ENCODE peak calls at places on chromosomes 6 and 20, in four cellular contexts. One of them, this sample, is unnamed.

GRCh38 chr20:12511499-12511898 is 497.3 kb upstream of the SPTLC3 start:
- DNase-seq in mesenchymal stem cell: no peak
- DNase-seq in IMR-90: no peak
- DNase-seq in H1: no peak
- DNase-seq in this sample: no peak

GRCh38 chr6:166440729-166441128 is 58.0 kb upstream of the MPC1 start:
- DNase-seq in H1: no peak
- DNase-seq in mesenchymal stem cell: no peak
- DNase-seq in IMR-90: no peak
- DNase-seq in this sample: no peak

GRCh38 chr20:51121272-51121671 is 98.4 kb upstream of the KCNG1 start:
- DNase-seq in H1: no peak
- DNase-seq in mesenchymal stem cell: no peak
- DNase-seq in IMR-90: no peak
- DNase-seq in this sample: no peak

GRCh38 chr6:112780498-112781096 is 433.5 kb downstream of the RFPL4B start:
- DNase-seq in IMR-90: peak; percentile 84
- DNase-seq in H1: peak; percentile 75
- DNase-seq in mesenchymal stem cell: peak; percentile 84
- DNase-seq in this sample: peak; percentile 83

GRCh38 chr20:51104960-51105460 is 82.1 kb upstream of the KCNG1 start:
- DNase-seq in mesenchymal stem cell: peak; percentile 24
- DNase-seq in IMR-90: no peak
- DNase-seq in H1: no peak
- DNase-seq in this sample: no peak

GRCh38 chr6:170006524-170007467 is 255.4 kb downstream of the ERMARD start:
- DNase-seq in mesenchymal stem cell: no peak
- DNase-seq in IMR-90: no peak
- DNase-seq in H1: peak; percentile 86
- DNase-seq in this sample: peak; percentile 64

GRCh38 chr6:35363293-35363750 is 21.0 kb downstream of the PPARD start:
- DNase-seq in IMR-90: peak; percentile 39
- DNase-seq in mesenchymal stem cell: peak; percentile 95
- DNase-seq in H1: no peak
- DNase-seq in this sample: no peak

GRCh38 chr20:17808357-17808756 is 108.6 kb downstream of the BANF2 start:
- DNase-seq in H1: no peak
- DNase-seq in IMR-90: peak; percentile 48
- DNase-seq in mesenchymal stem cell: peak; percentile 87
- DNase-seq in this sample: no peak

GRCh38 chr20:39853664-39854063 is 835.4 kb downstream of the MAFB start:
- DNase-seq in H1: peak; percentile 52
- DNase-seq in IMR-90: peak; percentile 82
- DNase-seq in mesenchymal stem cell: peak; percentile 59
- DNase-seq in this sample: peak; percentile 91

GRCh38 chr6:137416376-137417109 is 77.7 kb downstream of the OLIG3 start:
- DNase-seq in H1: no peak
- DNase-seq in IMR-90: peak; percentile 28
- DNase-seq in mesenchymal stem cell: peak; percentile 74
- DNase-seq in this sample: no peak

GRCh38 chr6:127918506-127919427 is 17.9 kb upstream of the THEMIS start:
- DNase-seq in H1: no peak
- DNase-seq in mesenchymal stem cell: no peak
- DNase-seq in IMR-90: no peak
- DNase-seq in this sample: no peak

GRCh38 chr6:73564578-73565345 is 43.9 kb upstream of the EEF1A1 start:
- DNase-seq in IMR-90: no peak
- DNase-seq in mesenchymal stem cell: no peak
- DNase-seq in H1: no peak
- DNase-seq in this sample: no peak

GRCh38 chr6:158769228-158769627 is 49.9 kb downstream of the EZR start:
- DNase-seq in mesenchymal stem cell: no peak
- DNase-seq in IMR-90: no peak
- DNase-seq in H1: no peak
- DNase-seq in this sample: no peak

GRCh38 chr20:53737404-53738038 is 143.9 kb upstream of the ZNF217 start:
- DNase-seq in H1: no peak
- DNase-seq in IMR-90: no peak
- DNase-seq in mesenchymal stem cell: peak; percentile 17
- DNase-seq in this sample: no peak

GRCh38 chr20:17466641-17467040 is 64.5 kb downstream of the BFSP1 start:
- DNase-seq in IMR-90: no peak
- DNase-seq in mesenchymal stem cell: no peak
- DNase-seq in H1: no peak
- DNase-seq in this sample: no peak

GRCh38 chr6:6366778-6367177 is 46.3 kb upstream of the F13A1 start:
- DNase-seq in mesenchymal stem cell: no peak
- DNase-seq in H1: no peak
- DNase-seq in IMR-90: no peak
- DNase-seq in this sample: no peak

GRCh38 chr20:35954907-35955251 is 577 bp upstream of the SCAND1 start:
- DNase-seq in H1: no peak
- DNase-seq in mesenchymal stem cell: peak; percentile 68
- DNase-seq in IMR-90: peak; percentile 43
- DNase-seq in this sample: no peak

GRCh38 chr20:11807070-11807741 is 110.5 kb upstream of the BTBD3 start:
- DNase-seq in mesenchymal stem cell: peak; percentile 61
- DNase-seq in H1: no peak
- DNase-seq in IMR-90: peak; percentile 93
- DNase-seq in this sample: no peak

GRCh38 chr6:116410945-116411623 is 40.3 kb downstream of the DSE start:
- DNase-seq in IMR-90: peak; percentile 74
- DNase-seq in mesenchymal stem cell: peak; percentile 48
- DNase-seq in H1: no peak
- DNase-seq in this sample: no peak

GRCh38 chr6:31356216-31356945 is 598 bp downstream of the HLA-B start:
- DNase-seq in IMR-90: peak; percentile 18
- DNase-seq in H1: peak; percentile 65
- DNase-seq in mesenchymal stem cell: peak; percentile 62
- DNase-seq in this sample: no peak

GRCh38 chr6:130864344-130864743 is 37.1 kb downstream of the SMLR1 start:
- DNase-seq in H1: no peak
- DNase-seq in mesenchymal stem cell: no peak
- DNase-seq in IMR-90: no peak
- DNase-seq in this sample: no peak

GRCh38 chr6:123655520-123656306 is 19.0 kb upstream of the TRDN start:
- DNase-seq in IMR-90: no peak
- DNase-seq in H1: no peak
- DNase-seq in mesenchymal stem cell: peak; percentile 22
- DNase-seq in this sample: no peak

GRCh38 chr6:15329154-15329781 is 83.4 kb downstream of the JARID2 start:
- DNase-seq in H1: peak; percentile 42
- DNase-seq in IMR-90: peak; percentile 95
- DNase-seq in mesenchymal stem cell: peak; percentile 91
- DNase-seq in this sample: no peak

GRCh38 chr6:37058084-37058586 is 52.7 kb downstream of the FGD2 start:
- DNase-seq in IMR-90: peak; percentile 76
- DNase-seq in mesenchymal stem cell: peak; percentile 68
- DNase-seq in H1: no peak
- DNase-seq in this sample: no peak

GRCh38 chr6:149212202-149212601 is 105.3 kb upstream of the TAB2 start:
- DNase-seq in mesenchymal stem cell: peak; percentile 53
- DNase-seq in IMR-90: peak; percentile 42
- DNase-seq in H1: no peak
- DNase-seq in this sample: no peak

GRCh38 chr20:32358883-32359632 is 927 bp downstream of the ASXL1 start:
- DNase-seq in mesenchymal stem cell: peak; percentile 79
- DNase-seq in H1: peak; percentile 85
- DNase-seq in IMR-90: peak; percentile 51
- DNase-seq in this sample: peak; percentile 81

GRCh38 chr20:34388678-34389077 is 25.6 kb downstream of the ITCH start:
- DNase-seq in H1: no peak
- DNase-seq in IMR-90: no peak
- DNase-seq in mesenchymal stem cell: no peak
- DNase-seq in this sample: no peak

GRCh38 chr6:31083742-31084354 is 28.5 kb downstream of the C6orf15 start:
- DNase-seq in mesenchymal stem cell: peak; percentile 77
- DNase-seq in H1: peak; percentile 84
- DNase-seq in IMR-90: peak; percentile 92
- DNase-seq in this sample: peak; percentile 41

GRCh38 chr6:2563635-2564034 is 187.1 kb downstream of the MYLK4 start:
- DNase-seq in mesenchymal stem cell: no peak
- DNase-seq in H1: no peak
- DNase-seq in IMR-90: peak; percentile 20
- DNase-seq in this sample: no peak

GRCh38 chr6:119278625-119279024 is 70.9 kb downstream of the MAN1A1 start:
- DNase-seq in IMR-90: no peak
- DNase-seq in mesenchymal stem cell: no peak
- DNase-seq in H1: no peak
- DNase-seq in this sample: no peak

GRCh38 chr6:52550014-52550575 is 26.8 kb downstream of the TRAM2 start:
- DNase-seq in IMR-90: no peak
- DNase-seq in mesenchymal stem cell: no peak
- DNase-seq in H1: no peak
- DNase-seq in this sample: no peak

GRCh38 chr20:48538856-48539255 is 288.9 kb downstream of the PREX1 start:
- DNase-seq in IMR-90: no peak
- DNase-seq in H1: no peak
- DNase-seq in mesenchymal stem cell: no peak
- DNase-seq in this sample: no peak
- H2BK5ac ChIP-seq in IMR-90: no peak overlapping the region
- H2BK5ac ChIP-seq in H1: peak overlapping the region; percentile 29
- H2BK5ac ChIP-seq in mesenchymal stem cell: peak overlapping the region; percentile 3
- H2BK5ac ChIP-seq in this sample: no peak overlapping the region

DNA sequence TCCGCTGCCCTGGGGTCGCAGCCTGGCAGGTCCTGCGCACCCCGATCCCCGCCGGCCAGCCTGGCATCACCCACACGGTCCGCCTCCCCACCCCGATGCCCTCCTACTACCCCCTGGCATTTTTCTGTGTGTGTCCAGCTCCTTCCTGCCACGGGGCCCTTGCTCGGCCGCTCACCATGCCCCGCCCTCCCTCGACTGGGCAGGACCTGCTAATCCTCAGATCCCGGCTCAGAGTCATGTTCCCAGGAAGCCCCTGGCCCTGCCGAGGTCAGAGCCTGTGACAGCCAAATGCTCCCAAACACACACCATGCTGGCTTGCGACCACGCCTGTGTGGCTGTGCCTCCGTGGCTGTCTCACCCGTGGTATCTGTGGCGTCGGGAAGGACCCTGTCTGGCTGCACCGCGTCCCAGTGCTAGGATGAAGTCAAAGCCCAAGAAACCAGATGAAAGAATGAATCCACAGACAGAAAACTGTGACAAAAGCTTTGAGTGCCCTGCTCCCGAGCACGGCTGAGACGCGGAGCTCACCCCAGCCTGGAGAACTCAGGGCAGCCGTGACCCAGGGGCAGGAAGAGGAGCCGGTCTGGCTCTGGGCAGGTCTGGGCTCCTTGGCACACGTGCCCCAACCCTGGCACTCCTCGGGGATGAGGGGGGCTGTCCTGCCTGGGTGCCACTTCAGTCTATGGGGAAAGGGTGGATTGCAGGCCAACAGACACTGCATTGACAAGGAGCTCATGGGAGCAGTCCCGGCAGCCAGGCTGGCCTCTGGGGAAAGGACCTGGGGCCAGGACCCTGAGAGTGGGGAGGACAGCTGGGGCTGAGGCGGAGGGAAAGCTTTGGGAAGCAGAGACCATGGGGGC is 20.8 kb upstream of the SLCO4A1 start:
- DNase-seq in mesenchymal stem cell: no peak
- DNase-seq in H1: no peak
- DNase-seq in IMR-90: no peak
- DNase-seq in this sample: no peak
- H3K4me1 ChIP-seq in mesenchymal stem cell: peaks cover 68% of the 10 kb centered on the region
- H3K4me1 ChIP-seq in H1: peaks cover 15% of the 10 kb centered on the region
- H3K4me1 ChIP-seq in IMR-90: peaks cover 9% of the 10 kb centered on the region
- H3K4me1 ChIP-seq in this sample: no peaks in the 10 kb centered on the region

GRCh38 chr6:25171301-25171700 is 107.9 kb upstream of the CARMIL1 start:
- DNase-seq in mesenchymal stem cell: no peak
- DNase-seq in H1: no peak
- DNase-seq in IMR-90: no peak
- DNase-seq in this sample: no peak
- H2BK5ac ChIP-seq in mesenchymal stem cell: no peak overlapping the region
- H2BK5ac ChIP-seq in H1: no peak overlapping the region
- H2BK5ac ChIP-seq in IMR-90: peak overlapping the region; percentile 36
- H2BK5ac ChIP-seq in this sample: no peak overlapping the region

GRCh38 chr6:43842231-43842794 is 72.3 kb downstream of the VEGFA start:
- DNase-seq in IMR-90: peak; percentile 72
- DNase-seq in mesenchymal stem cell: no peak
- DNase-seq in H1: no peak
- DNase-seq in this sample: no peak
- H3K4me1 ChIP-seq in IMR-90: peaks cover 24% of the 10 kb centered on the region
- H3K4me1 ChIP-seq in mesenchymal stem cell: peaks cover 14% of the 10 kb centered on the region
- H3K4me1 ChIP-seq in H1: no peaks in the 10 kb centered on the region
- H3K4me1 ChIP-seq in this sample: no peaks in the 10 kb centered on the region

DNA sequence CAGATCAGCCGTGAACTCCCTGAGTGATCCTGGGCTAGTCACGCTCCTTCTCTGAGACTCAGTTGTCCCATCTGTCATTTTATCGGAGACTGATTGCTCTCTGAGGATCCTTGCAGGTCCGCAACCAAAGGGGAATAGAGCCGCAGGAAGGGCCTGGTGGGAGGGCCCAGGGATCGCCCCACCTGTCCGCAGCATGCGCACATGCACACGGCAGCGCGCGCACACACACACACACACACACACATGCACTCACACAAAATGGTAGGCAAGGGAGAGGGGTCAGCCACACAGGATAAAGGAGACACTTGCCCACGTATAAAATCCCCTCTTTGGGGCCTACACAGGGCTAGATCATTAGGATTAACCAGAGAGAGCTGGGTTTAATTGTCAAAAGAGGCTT is 95.6 kb upstream of the FOXP4 start:
- DNase-seq in H1: no peak
- DNase-seq in mesenchymal stem cell: no peak
- DNase-seq in IMR-90: no peak
- DNase-seq in this sample: no peak
- H2BK5ac ChIP-seq in H1: no peak overlapping the region
- H2BK5ac ChIP-seq in mesenchymal stem cell: no peak overlapping the region
- H2BK5ac ChIP-seq in IMR-90: no peak overlapping the region
- H2BK5ac ChIP-seq in this sample: no peak overlapping the region